ENCODE peak calls at places on chromosomes 13 and 19, in six cellular contexts. One of them, this sample, is unnamed. For H3K4me1, the result is how much of the 10 kb centered on the place peaks cover.

GRCh38 chr19:4807188-4807587 is 15.7 kb downstream of the FEM1A start:
- DNase-seq in aorta: peak
- DNase-seq in adipocyte: no peak
- DNase-seq in CD8-positive, alpha-beta memory T cell: no peak
- DNase-seq in ovary: no peak
- DNase-seq in Peyer's patch: peak
- DNase-seq in this sample: no peak

GRCh38 chr13:110044521-110045200 is 258.3 kb upstream of the IRS2 start:
- DNase-seq in aorta: no peak
- DNase-seq in Peyer's patch: no peak
- DNase-seq in adipocyte: peak
- DNase-seq in ovary: no peak
- DNase-seq in CD8-positive, alpha-beta memory T cell: no peak
- DNase-seq in this sample: no peak

GRCh38 chr19:58468216-58468839 is 1.4 kb downstream of the ZNF324 start:
- DNase-seq in CD8-positive, alpha-beta memory T cell: no peak
- DNase-seq in Peyer's patch: no peak
- DNase-seq in adipocyte: peak
- DNase-seq in aorta: no peak
- DNase-seq in ovary: no peak
- DNase-seq in this sample: no peak

GRCh38 chr19:55777528-55777927 is 8.6 kb downstream of the RFPL4AL1 start:
- DNase-seq in CD8-positive, alpha-beta memory T cell: no peak
- DNase-seq in Peyer's patch: no peak
- DNase-seq in ovary: no peak
- DNase-seq in aorta: no peak
- DNase-seq in adipocyte: no peak
- DNase-seq in this sample: no peak

GRCh38 chr13:49292742-49293498 is 45.2 kb downstream of the CDADC1 start:
- DNase-seq in adipocyte: no peak
- DNase-seq in ovary: peak
- DNase-seq in Peyer's patch: no peak
- DNase-seq in aorta: peak
- DNase-seq in CD8-positive, alpha-beta memory T cell: no peak
- DNase-seq in this sample: no peak

GRCh38 chr19:3284759-3285646 is 60.5 kb downstream of the CELF5 start:
- DNase-seq in ovary: peak
- DNase-seq in aorta: no peak
- DNase-seq in CD8-positive, alpha-beta memory T cell: peak
- DNase-seq in adipocyte: peak
- DNase-seq in Peyer's patch: peak
- DNase-seq in this sample: peak

GRCh38 chr13:25171517-25172302 is at the start of gene AMER2:
- DNase-seq in Peyer's patch: no peak
- DNase-seq in CD8-positive, alpha-beta memory T cell: no peak
- DNase-seq in ovary: no peak
- DNase-seq in aorta: no peak
- DNase-seq in adipocyte: peak
- DNase-seq in this sample: no peak

GRCh38 chr13:48160879-48161278 is 66.0 kb upstream of the MED4 start:
- DNase-seq in adipocyte: no peak
- DNase-seq in aorta: no peak
- DNase-seq in ovary: no peak
- DNase-seq in CD8-positive, alpha-beta memory T cell: no peak
- DNase-seq in Peyer's patch: no peak
- DNase-seq in this sample: no peak

GRCh38 chr13:59728896-59729545 is 434.7 kb downstream of the DIAPH3 start:
- DNase-seq in aorta: no peak
- DNase-seq in ovary: no peak
- DNase-seq in adipocyte: no peak
- DNase-seq in CD8-positive, alpha-beta memory T cell: no peak
- DNase-seq in Peyer's patch: no peak
- DNase-seq in this sample: no peak

GRCh38 chr19:6273701-6274601 is 5.8 kb downstream of the MLLT1 start:
- DNase-seq in ovary: peak
- DNase-seq in adipocyte: peak
- DNase-seq in CD8-positive, alpha-beta memory T cell: no peak
- DNase-seq in aorta: peak
- DNase-seq in Peyer's patch: peak
- DNase-seq in this sample: no peak

GRCh38 chr13:51760592-51760991 is 43.4 kb downstream of the DHRS12 start:
- DNase-seq in Peyer's patch: no peak
- DNase-seq in ovary: peak
- DNase-seq in adipocyte: no peak
- DNase-seq in CD8-positive, alpha-beta memory T cell: no peak
- DNase-seq in aorta: peak
- DNase-seq in this sample: no peak

GRCh38 chr13:27126877-27127276 is 44.7 kb downstream of the USP12 start:
- DNase-seq in adipocyte: no peak
- DNase-seq in Peyer's patch: no peak
- DNase-seq in ovary: no peak
- DNase-seq in CD8-positive, alpha-beta memory T cell: no peak
- DNase-seq in aorta: no peak
- DNase-seq in this sample: no peak
- H3K4me1 ChIP-seq in adipocyte: under half
- H3K4me1 ChIP-seq in Peyer's patch: under half
- H3K4me1 ChIP-seq in ovary: under half
- H3K4me1 ChIP-seq in CD8-positive, alpha-beta memory T cell: under half
- H3K4me1 ChIP-seq in aorta: under half
- H3K4me1 ChIP-seq in this sample: under half

GRCh38 chr19:1263198-1263597 is 5.9 kb upstream of the CIRBP start:
- DNase-seq in CD8-positive, alpha-beta memory T cell: no peak
- DNase-seq in ovary: peak
- DNase-seq in Peyer's patch: peak
- DNase-seq in aorta: peak
- DNase-seq in adipocyte: no peak
- DNase-seq in this sample: no peak
- H3K4me1 ChIP-seq in CD8-positive, alpha-beta memory T cell: half or more
- H3K4me1 ChIP-seq in ovary: under half
- H3K4me1 ChIP-seq in Peyer's patch: half or more
- H3K4me1 ChIP-seq in aorta: under half
- H3K4me1 ChIP-seq in adipocyte: half or more
- H3K4me1 ChIP-seq in this sample: half or more

GRCh38 chr19:10288662-10289166 is 1.0 kb upstream of the ICAM5 start:
- DNase-seq in Peyer's patch: no peak
- DNase-seq in aorta: peak
- DNase-seq in adipocyte: peak
- DNase-seq in ovary: no peak
- DNase-seq in CD8-positive, alpha-beta memory T cell: no peak
- DNase-seq in this sample: no peak
- H3K4me1 ChIP-seq in Peyer's patch: half or more
- H3K4me1 ChIP-seq in aorta: under half
- H3K4me1 ChIP-seq in adipocyte: under half
- H3K4me1 ChIP-seq in ovary: under half
- H3K4me1 ChIP-seq in CD8-positive, alpha-beta memory T cell: half or more
- H3K4me1 ChIP-seq in this sample: half or more

DNA sequence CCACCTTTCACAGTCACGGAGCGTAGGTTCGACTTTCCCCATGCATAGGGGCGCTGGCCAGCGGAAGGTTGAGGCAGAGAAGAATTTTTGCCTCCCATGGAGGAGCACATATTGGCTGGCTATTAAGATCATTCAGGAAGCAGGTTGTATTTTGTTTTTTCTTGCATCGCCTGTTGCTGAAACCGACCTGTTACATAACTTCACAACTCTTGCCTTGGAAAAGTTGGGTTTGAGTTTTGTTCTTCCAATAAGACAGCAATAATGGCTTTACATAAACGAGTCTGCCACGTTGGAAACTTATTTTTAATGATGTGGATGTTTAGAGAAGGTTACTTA is 1.4 kb downstream of the UPF1 start:
- DNase-seq in adipocyte: peak
- DNase-seq in aorta: no peak
- DNase-seq in Peyer's patch: no peak
- DNase-seq in ovary: no peak
- DNase-seq in CD8-positive, alpha-beta memory T cell: no peak
- DNase-seq in this sample: no peak
- H3K4me1 ChIP-seq in adipocyte: under half
- H3K4me1 ChIP-seq in aorta: under half
- H3K4me1 ChIP-seq in Peyer's patch: under half
- H3K4me1 ChIP-seq in ovary: under half
- H3K4me1 ChIP-seq in CD8-positive, alpha-beta memory T cell: under half
- H3K4me1 ChIP-seq in this sample: half or more

GRCh38 chr19:54459282-54460229 is 4.0 kb downstream of the LENG9 start:
- DNase-seq in aorta: peak
- DNase-seq in ovary: no peak
- DNase-seq in CD8-positive, alpha-beta memory T cell: no peak
- DNase-seq in Peyer's patch: no peak
- DNase-seq in adipocyte: no peak
- DNase-seq in this sample: no peak

GRCh38 chr19:54458648-54459281 is 4.8 kb downstream of the LENG9 start:
- DNase-seq in adipocyte: no peak
- DNase-seq in Peyer's patch: no peak
- DNase-seq in ovary: peak
- DNase-seq in aorta: peak
- DNase-seq in CD8-positive, alpha-beta memory T cell: no peak
- DNase-seq in this sample: no peak

GRCh38 chr19:54462072-54462712 is 1.4 kb downstream of the LENG9 start:
- DNase-seq in ovary: peak
- DNase-seq in aorta: peak
- DNase-seq in adipocyte: no peak
- DNase-seq in CD8-positive, alpha-beta memory T cell: no peak
- DNase-seq in Peyer's patch: no peak
- DNase-seq in this sample: no peak

GRCh38 chr19:54461201-54462071 is 2.1 kb downstream of the LENG9 start:
- DNase-seq in CD8-positive, alpha-beta memory T cell: no peak
- DNase-seq in aorta: no peak
- DNase-seq in adipocyte: no peak
- DNase-seq in Peyer's patch: no peak
- DNase-seq in ovary: peak
- DNase-seq in this sample: no peak

DNA sequence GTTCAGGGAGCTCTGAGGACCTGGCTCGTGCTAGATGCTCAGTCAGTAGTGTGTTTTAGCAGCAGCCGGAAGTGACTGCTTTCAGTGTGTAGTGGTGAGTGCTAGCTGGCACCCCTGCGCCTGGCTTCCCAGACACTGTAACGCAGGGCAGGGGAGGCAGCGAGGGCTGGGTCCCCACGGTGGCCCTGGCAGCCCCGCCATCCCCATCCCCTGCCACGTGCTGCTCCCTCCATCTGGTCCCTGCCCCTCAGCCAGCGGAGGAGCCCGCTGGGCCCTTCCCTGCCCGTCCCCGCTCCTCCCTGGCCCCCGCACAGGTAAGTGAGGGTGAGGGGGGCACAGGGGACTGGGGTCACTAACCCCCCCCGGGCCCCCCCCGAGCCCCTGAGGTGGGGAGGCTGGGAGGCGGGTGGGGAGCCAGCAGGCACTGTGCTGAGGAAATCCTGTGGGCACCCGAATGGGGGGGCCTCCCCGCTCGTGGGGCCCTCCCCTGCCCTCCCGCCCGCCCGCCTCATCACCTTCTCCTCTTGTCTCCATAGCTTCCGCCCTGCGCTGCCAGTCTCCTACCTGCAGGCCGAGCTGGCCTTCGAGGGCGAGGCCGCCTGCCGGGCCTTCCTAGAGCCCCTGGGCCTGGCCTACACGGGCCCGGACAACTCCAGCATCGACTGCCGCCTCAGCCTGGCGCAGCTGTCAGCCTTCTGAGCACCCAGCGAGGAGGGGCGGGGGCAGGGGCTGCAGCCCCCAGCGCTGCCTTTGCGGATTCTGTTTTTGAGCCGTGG is 3.2 kb downstream of the LENG9 start:
- DNase-seq in Peyer's patch: no peak
- DNase-seq in ovary: peak
- DNase-seq in CD8-positive, alpha-beta memory T cell: no peak
- DNase-seq in adipocyte: no peak
- DNase-seq in aorta: no peak
- DNase-seq in this sample: no peak
- H3K4me1 ChIP-seq in Peyer's patch: under half
- H3K4me1 ChIP-seq in ovary: under half
- H3K4me1 ChIP-seq in CD8-positive, alpha-beta memory T cell: under half
- H3K4me1 ChIP-seq in adipocyte: under half
- H3K4me1 ChIP-seq in aorta: under half
- H3K4me1 ChIP-seq in this sample: under half

DNA sequence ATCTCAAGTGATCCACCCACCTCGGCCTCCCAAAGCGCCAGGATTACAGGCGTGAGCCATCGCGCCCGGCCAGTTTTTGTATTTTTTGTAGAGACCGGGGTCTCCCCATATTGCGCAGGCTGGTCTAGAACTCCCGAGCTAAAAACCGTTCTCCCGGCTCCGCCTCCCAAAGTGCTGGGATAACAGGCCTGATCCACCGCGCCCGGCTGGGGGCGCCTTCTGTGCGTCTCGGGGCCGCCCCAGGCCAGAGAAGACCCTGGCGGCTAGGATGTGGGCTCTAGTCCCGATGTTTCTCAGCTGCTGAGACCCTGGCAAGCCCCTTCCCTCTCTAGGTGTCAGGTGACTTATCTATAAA is 3.6 kb downstream of the ARHGAP45 start:
- DNase-seq in Peyer's patch: no peak
- DNase-seq in adipocyte: peak
- DNase-seq in aorta: peak
- DNase-seq in ovary: no peak
- DNase-seq in CD8-positive, alpha-beta memory T cell: no peak
- DNase-seq in this sample: no peak
- H3K4me1 ChIP-seq in Peyer's patch: half or more
- H3K4me1 ChIP-seq in adipocyte: under half
- H3K4me1 ChIP-seq in aorta: under half
- H3K4me1 ChIP-seq in ovary: under half
- H3K4me1 ChIP-seq in CD8-positive, alpha-beta memory T cell: half or more
- H3K4me1 ChIP-seq in this sample: half or more

GRCh38 chr19:49558591-49558990 is 21.8 kb downstream of the NOSIP start:
- DNase-seq in ovary: no peak
- DNase-seq in Peyer's patch: no peak
- DNase-seq in CD8-positive, alpha-beta memory T cell: no peak
- DNase-seq in adipocyte: no peak
- DNase-seq in aorta: no peak
- DNase-seq in this sample: no peak
- H3K4me1 ChIP-seq in ovary: under half
- H3K4me1 ChIP-seq in Peyer's patch: under half
- H3K4me1 ChIP-seq in CD8-positive, alpha-beta memory T cell: half or more
- H3K4me1 ChIP-seq in adipocyte: under half
- H3K4me1 ChIP-seq in aorta: under half
- H3K4me1 ChIP-seq in this sample: half or more